ENCODE peak calls at places on chromosomes 12 and 14, in four cellular contexts. E is K562, K is HL-60, I is GM12878. P is an unnamed sample.

GRCh38 chr12:4987076-4987775 is 56.5 kb upstream of the KCNA5 start:
- DNase-seq in I (no peak), E (no peak), K (no peak), P (no peak)

GRCh38 chr14:54708982-54709381 is 142.1 kb downstream of the SAMD4A start:
- DNase-seq in I (no peak), E (no peak), K (no peak), P (no peak)

GRCh38 chr12:47855502-47855901 is 35.8 kb upstream of the HDAC7 start:
- DNase-seq in K (no peak), I (no peak), E (peak; percentile 27), P (no peak)

GRCh38 chr14:47660158-47660557 is 15.2 kb downstream of the MDGA2 start:
- DNase-seq in I (no peak), K (no peak), E (no peak), P (no peak)

GRCh38 chr12:49055978-49056754 is 4.4 kb downstream of the KMT2D start:
- DNase-seq in I (peak; percentile 65), K (peak; percentile 93), E (peak; percentile 65), P (peak; percentile 80)

GRCh38 chr12:125056306-125056705 is 8.9 kb upstream of the AACS start:
- DNase-seq in K (no peak), E (no peak), I (no peak), P (no peak)

GRCh38 chr14:73888971-73889370 is 2.3 kb downstream of the ZNF410 start:
- DNase-seq in E (no peak), I (no peak), K (no peak), P (no peak)

GRCh38 chr14:105301103-105301914 is 508 bp upstream of the BRF1 start:
- DNase-seq in I (peak; percentile 78), E (peak; percentile 96), K (peak; percentile 88), P (peak; percentile 98)

GRCh38 chr12:69534389-69534822 is 50.9 kb upstream of the CCT2 start:
- DNase-seq in I (peak; percentile 51), E (no peak), K (no peak), P (no peak)

GRCh38 chr14:51733147-51733546 is 81.4 kb downstream of the FRMD6 start:
- DNase-seq in K (no peak), I (no peak), E (no peak), P (no peak)

GRCh38 chr12:81252228-81252627 is 174.3 kb downstream of the ACSS3 start:
- DNase-seq in E (no peak), K (no peak), I (no peak), P (no peak)

GRCh38 chr14:82419933-82420332 is 886.3 kb upstream of the SEL1L start:
- DNase-seq in I (no peak), K (no peak), E (no peak), P (no peak)

GRCh38 chr12:51759175-51759574 is 89.3 kb downstream of the FIGNL2 start:
- DNase-seq in I (no peak), E (no peak), K (no peak), P (no peak)

GRCh38 chr12:56115329-56115728 is 1.1 kb upstream of the RPL41 start:
- DNase-seq in K (no peak), I (no peak), E (no peak), P (no peak)

GRCh38 chr14:24678801-24679247 is 44.8 kb upstream of the GZMB start:
- DNase-seq in E (peak; percentile 71), K (peak; percentile 70), I (peak; percentile 72), P (no peak)

GRCh38 chr12:103505371-103506236 is 9.8 kb upstream of the C12orf42 start:
- DNase-seq in I (peak; percentile 98), K (no peak), E (no peak), P (peak; percentile 44)

GRCh38 chr14:72513994-72514659 is 379.8 kb downstream of the DPF3 start:
- DNase-seq in I (no peak), E (peak; percentile 19), K (no peak), P (no peak)

GRCh38 chr12:49838973-49839633 is 3.8 kb downstream of the BCDIN3D start:
- DNase-seq in E (peak; percentile 44), K (no peak), I (no peak), P (no peak)

GRCh38 chr14:104512771-104513640 is 66.6 kb upstream of the C14orf180 start:
- DNase-seq in K (no peak), I (no peak), E (no peak), P (no peak)

GRCh38 chr12:68612245-68612644 is 1.5 kb downstream of the RAP1B start:
- DNase-seq in K (no peak), I (no peak), E (peak; percentile 58), P (no peak)

GRCh38 chr14:35337557-35338255 is 45.5 kb downstream of the PSMA6 start:
- DNase-seq in I (no peak), E (no peak), K (no peak), P (no peak)

GRCh38 chr12:123267991-123268843 is 3.4 kb downstream of the CDK2AP1 start:
- DNase-seq in K (no peak), I (no peak), E (no peak), P (no peak)

GRCh38 chr14:105884808-105885281 is 358.5 kb downstream of the TMEM121 start:
- DNase-seq in I (no peak), K (no peak), E (no peak), P (no peak)

GRCh38 chr12:68609955-68610434 is 704 bp upstream of the RAP1B start:
- DNase-seq in K (no peak), I (no peak), E (no peak), P (no peak)

GRCh38 chr12:47781479-47782371 is 8.7 kb downstream of the SLC48A1 start:
- DNase-seq in I (no peak), K (no peak), E (no peak), P (no peak)

GRCh38 chr12:14418526-14418925 is 53.0 kb downstream of the ATF7IP start:
- DNase-seq in K (no peak), I (no peak), E (no peak), P (no peak)

GRCh38 chr12:124862768-124863408 is 776 bp downstream of the SCARB1 start:
- DNase-seq in I (no peak), K (no peak), E (no peak), P (no peak)

GRCh38 chr12:86194721-86195120 is 61.5 kb downstream of the MGAT4C start:
- DNase-seq in E (no peak), K (no peak), I (no peak), P (no peak)

GRCh38 chr14:68269136-68269535 is 449.6 kb downstream of the RAD51B start:
- DNase-seq in I (no peak), K (no peak), E (no peak), P (no peak)

GRCh38 chr12:65902504-65902903 is 78.2 kb downstream of the HMGA2 start:
- DNase-seq in K (no peak), E (no peak), I (no peak), P (peak; percentile 23)

GRCh38 chr14:91888641-91889476 is 21.5 kb upstream of the TC2N start:
- DNase-seq in E (no peak), I (no peak), K (no peak), P (no peak)

GRCh38 chr12:203462-204260 is 10.3 kb downstream of the SLC6A12 start:
- DNase-seq in I (no peak), E (peak; percentile 62), K (no peak), P (no peak)

GRCh38 chr12:67241482-67241881 is 27.7 kb upstream of the CAND1 start:
- DNase-seq in E (no peak), K (no peak), I (no peak), P (no peak)

GRCh38 chr12:62799126-62799736 is 135.7 kb downstream of the PPM1H start:
- DNase-seq in I (no peak), E (peak; percentile 81), K (peak; percentile 47), P (peak; percentile 38)

GRCh38 chr14:97219356-97220017 is 422.3 kb downstream of the VRK1 start:
- DNase-seq in I (no peak), E (no peak), K (no peak), P (no peak)

GRCh38 chr14:60356921-60357550 is 108.0 kb downstream of the PPM1A start:
- DNase-seq in I (no peak), E (no peak), K (no peak), P (no peak)

GRCh38 chr14:59362533-59362932 is 102.6 kb downstream of the GPR135 start:
- DNase-seq in E (no peak), K (no peak), I (no peak), P (no peak)

GRCh38 chr12:6508087-6508486 is 14.2 kb downstream of the NCAPD2 start:
- DNase-seq in E (no peak), K (no peak), I (no peak), P (no peak)

GRCh38 chr12:26271889-26272492 is 76.6 kb downstream of the SSPN start:
- DNase-seq in E (no peak), I (peak; percentile 69), K (no peak), P (no peak)
- TF ChIP-seq SPI1 in E (no peak), I (peak; percentile 23), K (no peak), P (peak; percentile 24)

DNA sequence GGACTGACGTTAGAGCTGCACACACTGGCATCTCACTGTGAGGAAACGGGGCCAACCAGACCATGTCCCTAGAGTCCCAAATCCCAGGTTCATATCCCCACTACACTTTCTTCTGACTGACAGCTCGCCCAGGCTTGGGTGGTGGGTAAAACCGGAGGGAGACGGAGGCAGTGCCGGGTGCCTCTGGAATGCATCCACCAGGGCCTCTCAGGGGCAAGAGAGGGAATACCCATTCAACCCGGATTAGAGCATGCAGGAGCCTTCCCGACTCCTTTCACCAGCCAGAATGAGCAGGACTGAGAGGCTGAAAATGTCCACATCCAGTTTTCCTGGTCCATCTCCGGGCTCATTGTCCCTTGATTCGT is 297.2 kb downstream of the ADGRD1 start:
- DNase-seq in K (no peak), I (no peak), E (no peak), P (no peak)
- TF ChIP-seq SPI1 in K (no peak), I (no peak), E (no peak), P (no peak)

GRCh38 chr14:100096656-100097055 is 31.4 kb downstream of the EVL start:
- DNase-seq in K (no peak), E (no peak), I (no peak), P (no peak)
- TF ChIP-seq SPI1 in K (no peak), E (no peak), I (no peak), P (no peak)

DNA sequence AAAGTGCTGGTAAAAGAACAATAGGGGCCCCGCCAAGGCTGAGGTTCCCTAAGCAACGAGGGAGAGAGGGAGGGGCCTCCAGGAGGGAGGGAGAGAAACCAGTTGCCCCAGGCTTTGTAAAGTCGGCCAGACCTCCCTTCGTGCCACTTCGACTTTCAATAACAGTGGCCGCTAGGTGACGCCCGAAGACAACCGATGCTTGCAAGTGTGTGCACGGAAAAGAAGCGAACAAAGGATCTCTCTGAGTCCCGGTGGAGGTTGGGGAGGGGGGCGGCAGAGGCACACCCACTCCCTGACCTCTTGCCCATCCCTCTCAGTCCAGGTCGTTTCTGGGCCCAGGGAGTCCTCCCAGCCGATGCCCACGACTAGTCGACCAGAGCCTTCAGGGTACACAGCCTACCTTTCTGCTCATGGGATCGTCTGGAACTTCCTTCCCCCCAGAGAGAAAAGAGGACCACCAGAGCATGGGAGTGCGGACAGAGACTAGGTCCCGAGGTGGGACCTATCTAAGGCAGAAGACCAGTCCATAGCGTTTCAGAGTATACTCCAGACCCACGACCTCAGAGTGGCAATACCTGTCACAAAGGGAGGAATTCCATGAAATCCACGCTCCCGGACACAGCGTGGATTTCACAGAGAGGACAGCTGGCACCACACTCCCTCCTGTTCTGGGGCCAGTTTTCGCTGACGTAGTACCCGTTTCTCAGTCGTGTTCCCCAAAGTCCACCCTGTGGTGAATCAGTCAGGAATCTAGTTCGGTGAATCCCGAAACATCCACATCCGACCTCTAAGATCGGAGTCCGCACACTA is 262.7 kb upstream of the ALG10B start:
- DNase-seq in K (peak; percentile 17), I (no peak), E (peak; percentile 18), P (no peak)
- TF ChIP-seq SPI1 in K (no peak), I (no peak), E (no peak), P (no peak)

GRCh38 chr14:101716956-101717662 is 44.4 kb upstream of the PPP2R5C start:
- DNase-seq in E (peak; percentile 1), K (no peak), I (no peak), P (no peak)
- TF ChIP-seq SPI1 in E (no peak), K (no peak), I (no peak), P (no peak)